ENCODE peak calls at places on chromosome 18, in eight cellular contexts. One of them, this sample, is unnamed.
A peak's percentile ranks its signal among the peaks of the same experiment; 100 is the strongest.

GRCh38 chr18:34661464-34662087 is 48.5 kb upstream of the DTNA start:
- DNase-seq in hepatocyte: peak; percentile 58
- DNase-seq in transverse colon: no peak
- DNase-seq in left lung: no peak
- DNase-seq in tibial artery: no peak
- DNase-seq in neural progenitor cell: peak; percentile 61
- DNase-seq in PC-3: peak; percentile 50
- DNase-seq in sigmoid colon: no peak
- DNase-seq in this sample: peak; percentile 55

GRCh38 chr18:22363867-22364463 is 53.8 kb downstream of the CTAGE1 start:
- DNase-seq in hepatocyte: no peak
- DNase-seq in transverse colon: no peak
- DNase-seq in left lung: no peak
- DNase-seq in tibial artery: no peak
- DNase-seq in neural progenitor cell: no peak
- DNase-seq in PC-3: peak; percentile 34
- DNase-seq in sigmoid colon: no peak
- DNase-seq in this sample: no peak

GRCh38 chr18:37684590-37684989 is 119.0 kb upstream of the CELF4 start:
- DNase-seq in hepatocyte: no peak
- DNase-seq in transverse colon: no peak
- DNase-seq in left lung: no peak
- DNase-seq in tibial artery: no peak
- DNase-seq in neural progenitor cell: no peak
- DNase-seq in PC-3: no peak
- DNase-seq in sigmoid colon: no peak
- DNase-seq in this sample: no peak

GRCh38 chr18:53946561-53946960 is 277.9 kb downstream of the MBD2 start:
- DNase-seq in hepatocyte: no peak
- DNase-seq in transverse colon: no peak
- DNase-seq in left lung: no peak
- DNase-seq in tibial artery: no peak
- DNase-seq in neural progenitor cell: no peak
- DNase-seq in PC-3: peak; percentile 43
- DNase-seq in sigmoid colon: no peak
- DNase-seq in this sample: no peak

GRCh38 chr18:64993695-64994094 is 757.1 kb upstream of the CDH7 start:
- DNase-seq in hepatocyte: no peak
- DNase-seq in transverse colon: no peak
- DNase-seq in left lung: no peak
- DNase-seq in tibial artery: no peak
- DNase-seq in neural progenitor cell: no peak
- DNase-seq in PC-3: no peak
- DNase-seq in sigmoid colon: no peak
- DNase-seq in this sample: no peak

GRCh38 chr18:55461843-55462242 is 126.1 kb downstream of the TCF4 start:
- DNase-seq in hepatocyte: no peak
- DNase-seq in transverse colon: no peak
- DNase-seq in left lung: no peak
- DNase-seq in tibial artery: no peak
- DNase-seq in neural progenitor cell: no peak
- DNase-seq in PC-3: no peak
- DNase-seq in sigmoid colon: no peak
- DNase-seq in this sample: no peak

GRCh38 chr18:3119401-3120323 is 100.1 kb downstream of the MYOM1 start:
- DNase-seq in hepatocyte: no peak
- DNase-seq in transverse colon: peak; percentile 26
- DNase-seq in left lung: no peak
- DNase-seq in tibial artery: no peak
- DNase-seq in neural progenitor cell: peak; percentile 28
- DNase-seq in PC-3: peak; percentile 84
- DNase-seq in sigmoid colon: no peak
- DNase-seq in this sample: no peak

GRCh38 chr18:67302043-67302442 is 214.5 kb downstream of the DSEL start:
- DNase-seq in hepatocyte: no peak
- DNase-seq in transverse colon: no peak
- DNase-seq in left lung: no peak
- DNase-seq in tibial artery: no peak
- DNase-seq in neural progenitor cell: no peak
- DNase-seq in PC-3: peak; percentile 39
- DNase-seq in sigmoid colon: no peak
- DNase-seq in this sample: no peak

GRCh38 chr18:8942909-8943545 is 159.5 kb upstream of the NDUFV2 start:
- DNase-seq in hepatocyte: no peak
- DNase-seq in transverse colon: no peak
- DNase-seq in left lung: no peak
- DNase-seq in tibial artery: no peak
- DNase-seq in neural progenitor cell: no peak
- DNase-seq in PC-3: no peak
- DNase-seq in sigmoid colon: no peak
- DNase-seq in this sample: no peak

GRCh38 chr18:56702946-56703345 is 51.8 kb downstream of the WDR7 start:
- DNase-seq in hepatocyte: peak; percentile 50
- DNase-seq in transverse colon: no peak
- DNase-seq in left lung: no peak
- DNase-seq in tibial artery: no peak
- DNase-seq in neural progenitor cell: peak; percentile 49
- DNase-seq in PC-3: peak; percentile 76
- DNase-seq in sigmoid colon: no peak
- DNase-seq in this sample: no peak

GRCh38 chr18:54223568-54224241 is 764 bp downstream of the MBD2 start:
- DNase-seq in hepatocyte: peak; percentile 67
- DNase-seq in transverse colon: peak; percentile 86
- DNase-seq in left lung: peak; percentile 56
- DNase-seq in tibial artery: peak; percentile 74
- DNase-seq in neural progenitor cell: peak; percentile 47
- DNase-seq in PC-3: peak; percentile 89
- DNase-seq in sigmoid colon: peak; percentile 92
- DNase-seq in this sample: no peak

DNA sequence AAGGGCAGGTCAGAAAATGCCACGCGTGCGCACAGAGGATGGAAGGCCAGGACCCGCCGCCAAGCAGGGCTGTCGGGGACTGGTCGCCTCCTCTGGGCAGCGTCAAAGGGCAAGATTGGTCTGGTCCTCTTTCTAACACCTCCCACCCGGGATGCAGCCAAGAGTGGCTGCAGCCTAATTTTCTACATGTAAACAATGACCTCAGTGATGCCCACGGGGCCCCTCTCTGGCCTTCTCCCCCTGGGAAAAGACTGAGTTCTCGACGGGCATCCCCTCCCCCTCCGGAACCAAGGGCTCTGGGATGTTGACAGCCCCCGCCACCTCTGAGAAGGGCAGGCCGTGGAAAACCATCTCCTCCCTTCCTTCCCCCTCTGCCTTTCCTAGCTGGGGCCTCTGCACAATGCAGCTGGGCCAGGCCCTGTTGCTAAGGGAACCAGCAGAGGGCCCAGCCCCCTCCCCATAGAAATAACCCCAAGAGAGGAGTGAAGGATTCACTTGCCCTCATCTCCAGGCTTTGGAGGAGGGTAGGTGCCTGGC is 80.0 kb upstream of the ZNF532 start:
- DNase-seq in hepatocyte: peak; percentile 30
- DNase-seq in transverse colon: no peak
- DNase-seq in left lung: no peak
- DNase-seq in tibial artery: peak; percentile 28
- DNase-seq in neural progenitor cell: peak; percentile 53
- DNase-seq in PC-3: peak; percentile 50
- DNase-seq in sigmoid colon: no peak
- DNase-seq in this sample: no peak
- H3K4me3 ChIP-seq in hepatocyte: no peak overlapping the region
- H3K4me3 ChIP-seq in transverse colon: no peak overlapping the region
- H3K4me3 ChIP-seq in left lung: no peak overlapping the region
- H3K4me3 ChIP-seq in tibial artery: no peak overlapping the region
- H3K4me3 ChIP-seq in neural progenitor cell: no peak overlapping the region
- H3K4me3 ChIP-seq in PC-3: peak overlapping the region; percentile 51
- H3K4me3 ChIP-seq in sigmoid colon: no peak overlapping the region
- H3K4me3 ChIP-seq in this sample: no peak overlapping the region

GRCh38 chr18:74288041-74288440 is 3.7 kb downstream of the CYB5A start:
- DNase-seq in hepatocyte: no peak
- DNase-seq in transverse colon: no peak
- DNase-seq in left lung: no peak
- DNase-seq in tibial artery: no peak
- DNase-seq in neural progenitor cell: no peak
- DNase-seq in PC-3: no peak
- DNase-seq in sigmoid colon: no peak
- DNase-seq in this sample: no peak
- H3K4me1 ChIP-seq in hepatocyte: peaks cover 48% of the 10 kb centered on the region
- H3K4me1 ChIP-seq in transverse colon: peaks cover 54% of the 10 kb centered on the region
- H3K4me1 ChIP-seq in left lung: peaks cover 84% of the 10 kb centered on the region
- H3K4me1 ChIP-seq in tibial artery: peaks cover 45% of the 10 kb centered on the region
- H3K4me1 ChIP-seq in neural progenitor cell: peaks cover 22% of the 10 kb centered on the region
- H3K4me1 ChIP-seq in PC-3: peaks cover 64% of the 10 kb centered on the region
- H3K4me1 ChIP-seq in sigmoid colon: peaks cover 90% of the 10 kb centered on the region
- H3K4me1 ChIP-seq in this sample: peaks cover 11% of the 10 kb centered on the region

GRCh38 chr18:50819027-50819726 is 639 bp downstream of the MRO start:
- DNase-seq in hepatocyte: peak; percentile 74
- DNase-seq in transverse colon: peak; percentile 59
- DNase-seq in left lung: peak; percentile 41
- DNase-seq in tibial artery: peak; percentile 21
- DNase-seq in neural progenitor cell: peak; percentile 66
- DNase-seq in PC-3: peak; percentile 13
- DNase-seq in sigmoid colon: peak; percentile 67
- DNase-seq in this sample: no peak
- H3K4me3 ChIP-seq in hepatocyte: peak overlapping the region; percentile 19
- H3K4me3 ChIP-seq in transverse colon: peak overlapping the region; percentile 28
- H3K4me3 ChIP-seq in left lung: peak overlapping the region; percentile 12
- H3K4me3 ChIP-seq in tibial artery: peak overlapping the region; percentile 39
- H3K4me3 ChIP-seq in neural progenitor cell: peak overlapping the region; percentile 36
- H3K4me3 ChIP-seq in PC-3: peak overlapping the region; percentile 64
- H3K4me3 ChIP-seq in sigmoid colon: peak overlapping the region; percentile 31
- H3K4me3 ChIP-seq in this sample: peak overlapping the region; percentile 18

DNA sequence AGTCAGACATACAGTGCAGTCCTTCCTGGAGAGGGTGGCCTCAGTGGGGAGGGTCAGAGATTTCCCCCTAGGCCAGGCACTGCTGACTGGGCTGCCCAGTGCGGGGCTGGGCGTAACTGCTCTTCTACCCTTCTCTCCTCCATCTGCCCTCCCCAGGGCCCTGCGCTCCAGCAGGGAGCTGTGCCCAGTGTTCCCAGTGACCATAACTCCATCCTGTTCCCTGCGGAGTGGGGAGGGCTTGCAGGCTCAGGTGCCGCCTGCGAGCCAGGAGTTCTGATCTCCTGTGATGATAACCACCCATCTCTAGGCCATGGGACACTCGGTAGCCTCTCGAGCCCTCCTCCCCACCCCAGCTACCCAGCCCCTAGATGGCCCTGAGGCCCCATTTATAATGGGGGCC is 107.6 kb downstream of the SMAD7 start:
- DNase-seq in hepatocyte: no peak
- DNase-seq in transverse colon: no peak
- DNase-seq in left lung: peak; percentile 24
- DNase-seq in tibial artery: no peak
- DNase-seq in neural progenitor cell: no peak
- DNase-seq in PC-3: no peak
- DNase-seq in sigmoid colon: no peak
- DNase-seq in this sample: no peak
- H3K4me1 ChIP-seq in hepatocyte: peaks cover 55% of the 10 kb centered on the region
- H3K4me1 ChIP-seq in transverse colon: peaks cover 23% of the 10 kb centered on the region
- H3K4me1 ChIP-seq in left lung: peaks cover 73% of the 10 kb centered on the region
- H3K4me1 ChIP-seq in tibial artery: peaks cover 75% of the 10 kb centered on the region
- H3K4me1 ChIP-seq in neural progenitor cell: peaks cover 22% of the 10 kb centered on the region
- H3K4me1 ChIP-seq in PC-3: peaks cover 18% of the 10 kb centered on the region
- H3K4me1 ChIP-seq in sigmoid colon: peaks cover 7% of the 10 kb centered on the region
- H3K4me1 ChIP-seq in this sample: peaks cover 4% of the 10 kb centered on the region

GRCh38 chr18:62526098-62527025 is 3.5 kb downstream of the ZCCHC2 start:
- DNase-seq in hepatocyte: peak; percentile 89
- DNase-seq in transverse colon: peak; percentile 84
- DNase-seq in left lung: peak; percentile 91
- DNase-seq in tibial artery: peak; percentile 86
- DNase-seq in neural progenitor cell: peak; percentile 92
- DNase-seq in PC-3: peak; percentile 81
- DNase-seq in sigmoid colon: peak; percentile 92
- DNase-seq in this sample: no peak

GRCh38 chr18:62523255-62523588 is 397 bp downstream of the ZCCHC2 start:
- DNase-seq in hepatocyte: no peak
- DNase-seq in transverse colon: no peak
- DNase-seq in left lung: no peak
- DNase-seq in tibial artery: no peak
- DNase-seq in neural progenitor cell: no peak
- DNase-seq in PC-3: no peak
- DNase-seq in sigmoid colon: no peak
- DNase-seq in this sample: no peak

GRCh38 chr18:62524443-62525200 is 1.8 kb downstream of the ZCCHC2 start:
- DNase-seq in hepatocyte: peak; percentile 78
- DNase-seq in transverse colon: peak; percentile 71
- DNase-seq in left lung: peak; percentile 63
- DNase-seq in tibial artery: peak; percentile 47
- DNase-seq in neural progenitor cell: peak; percentile 75
- DNase-seq in PC-3: peak; percentile 46
- DNase-seq in sigmoid colon: peak; percentile 79
- DNase-seq in this sample: no peak

GRCh38 chr18:62523631-62524442 is 1.0 kb downstream of the ZCCHC2 start:
- DNase-seq in hepatocyte: peak; percentile 73
- DNase-seq in transverse colon: peak; percentile 48
- DNase-seq in left lung: peak; percentile 60
- DNase-seq in tibial artery: peak; percentile 47
- DNase-seq in neural progenitor cell: peak; percentile 52
- DNase-seq in PC-3: peak; percentile 30
- DNase-seq in sigmoid colon: peak; percentile 82
- DNase-seq in this sample: no peak

DNA sequence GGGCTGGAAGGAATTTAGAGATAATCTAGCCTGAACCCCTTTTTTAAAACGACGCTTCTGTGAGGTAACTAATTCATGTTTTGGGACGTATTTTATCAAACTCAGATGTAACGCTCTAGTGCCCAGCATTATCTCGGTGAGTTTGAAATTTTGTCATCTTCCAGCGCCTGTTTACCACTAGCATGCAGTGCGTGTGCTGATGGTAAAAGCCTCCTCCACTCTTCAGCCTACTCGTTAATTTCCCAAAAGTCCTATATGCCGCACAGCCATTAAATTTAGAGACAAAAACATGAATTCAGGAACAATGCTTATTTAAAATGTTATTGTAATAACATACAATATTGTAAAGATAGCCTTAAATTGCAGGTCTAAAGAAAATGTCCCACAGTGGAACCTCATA is 2.8 kb downstream of the ZCCHC2 start:
- DNase-seq in hepatocyte: no peak
- DNase-seq in transverse colon: no peak
- DNase-seq in left lung: no peak
- DNase-seq in tibial artery: no peak
- DNase-seq in neural progenitor cell: no peak
- DNase-seq in PC-3: peak; percentile 32
- DNase-seq in sigmoid colon: no peak
- DNase-seq in this sample: no peak
- H3K4me3 ChIP-seq in hepatocyte: peak overlapping the region; percentile 84
- H3K4me3 ChIP-seq in transverse colon: peak overlapping the region; percentile 90
- H3K4me3 ChIP-seq in left lung: peak overlapping the region; percentile 85
- H3K4me3 ChIP-seq in tibial artery: peak overlapping the region; percentile 98
- H3K4me3 ChIP-seq in neural progenitor cell: peak overlapping the region; percentile 91
- H3K4me3 ChIP-seq in PC-3: peak overlapping the region; percentile 93
- H3K4me3 ChIP-seq in sigmoid colon: peak overlapping the region; percentile 96
- H3K4me3 ChIP-seq in this sample: no peak overlapping the region

This sample was measured in iPS DF 6.9.